ENCODE peak calls at places on chromosomes 16 and 17, in eight cellular contexts. H, G, I, B, J, M, Y and U are unnamed samples. For H3K4me1, the result is how much of the 10 kb centered on the place peaks cover.

GRCh38 chr16:87324411-87325275 is 7.5 kb upstream of the C16orf95 start:
- DNase-seq in H (peak), G (peak), I (peak), B (no peak), J (peak), M (peak), Y (no peak), U (peak)

GRCh38 chr16:70780546-70780945 is 20.4 kb downstream of the VAC14 start:
- DNase-seq in H (no peak), G (no peak), I (no peak), B (no peak), J (no peak), M (no peak), Y (no peak), U (no peak)

GRCh38 chr17:80855968-80856862 is 135.4 kb upstream of the CHMP6 start:
- DNase-seq in H (peak), G (peak), I (peak), B (peak), J (no peak), M (peak), Y (peak), U (peak)

GRCh38 chr16:69405757-69406156 is 18.7 kb upstream of the CYB5B start:
- DNase-seq in H (no peak), G (no peak), I (no peak), B (no peak), J (no peak), M (no peak), Y (no peak), U (peak)

GRCh38 chr17:46917041-46917440 is 5.9 kb upstream of the GOSR2 start:
- DNase-seq in H (no peak), G (no peak), I (no peak), B (no peak), J (no peak), M (no peak), Y (no peak), U (no peak)

GRCh38 chr16:28289106-28289505 is 3.2 kb upstream of the SBK1 start:
- DNase-seq in H (no peak), G (no peak), I (no peak), B (no peak), J (no peak), M (no peak), Y (no peak), U (no peak)

GRCh38 chr17:20073056-20073979 is 64.2 kb downstream of the SPECC1 start:
- DNase-seq in H (no peak), G (no peak), I (peak), B (peak), J (peak), M (no peak), Y (peak), U (no peak)

GRCh38 chr17:45775576-45776011 is 8.5 kb upstream of the CRHR1 start:
- DNase-seq in H (no peak), G (no peak), I (no peak), B (peak), J (no peak), M (no peak), Y (peak), U (no peak)

GRCh38 chr16:68640972-68641371 is 4.1 kb upstream of the CDH3 start:
- DNase-seq in H (peak), G (no peak), I (no peak), B (no peak), J (no peak), M (peak), Y (no peak), U (no peak)

GRCh38 chr17:32875904-32876413 is 965 bp downstream of the MYO1D start:
- DNase-seq in H (no peak), G (peak), I (peak), B (no peak), J (no peak), M (peak), Y (no peak), U (peak)

GRCh38 chr17:18246880-18247612 is 11.5 kb downstream of the FLII start:
- DNase-seq in H (peak), G (peak), I (no peak), B (peak), J (peak), M (peak), Y (peak), U (peak)

GRCh38 chr17:78679495-78680395 is 102.3 kb downstream of the CYTH1 start:
- DNase-seq in H (no peak), G (no peak), I (no peak), B (no peak), J (no peak), M (no peak), Y (no peak), U (no peak)

GRCh38 chr16:86088287-86088686 is 189.3 kb downstream of the IRF8 start:
- DNase-seq in H (no peak), G (no peak), I (no peak), B (no peak), J (no peak), M (no peak), Y (no peak), U (no peak)

GRCh38 chr16:89581861-89582563 is 6.5 kb downstream of the CPNE7 start:
- DNase-seq in H (peak), G (no peak), I (peak), B (no peak), J (no peak), M (peak), Y (no peak), U (peak)

GRCh38 chr16:10997485-10997884 is 53.1 kb downstream of the CLEC16A start:
- DNase-seq in H (no peak), G (no peak), I (no peak), B (no peak), J (no peak), M (no peak), Y (no peak), U (no peak)

GRCh38 chr17:71438631-71439146 is 682.1 kb upstream of the SOX9 start:
- DNase-seq in H (peak), G (peak), I (peak), B (no peak), J (no peak), M (peak), Y (no peak), U (peak)

GRCh38 chr16:59527206-59527997 is 793.3 kb upstream of the GOT2 start:
- DNase-seq in H (no peak), G (peak), I (peak), B (no peak), J (no peak), M (no peak), Y (no peak), U (no peak)

GRCh38 chr17:2929881-2930533 is 133.4 kb downstream of the OR1D5 start:
- DNase-seq in H (peak), G (peak), I (peak), B (peak), J (no peak), M (peak), Y (no peak), U (peak)

GRCh38 chr16:75550211-75550662 is 5.8 kb downstream of the TMEM231 start:
- DNase-seq in H (peak), G (peak), I (peak), B (peak), J (no peak), M (peak), Y (no peak), U (peak)

DNA sequence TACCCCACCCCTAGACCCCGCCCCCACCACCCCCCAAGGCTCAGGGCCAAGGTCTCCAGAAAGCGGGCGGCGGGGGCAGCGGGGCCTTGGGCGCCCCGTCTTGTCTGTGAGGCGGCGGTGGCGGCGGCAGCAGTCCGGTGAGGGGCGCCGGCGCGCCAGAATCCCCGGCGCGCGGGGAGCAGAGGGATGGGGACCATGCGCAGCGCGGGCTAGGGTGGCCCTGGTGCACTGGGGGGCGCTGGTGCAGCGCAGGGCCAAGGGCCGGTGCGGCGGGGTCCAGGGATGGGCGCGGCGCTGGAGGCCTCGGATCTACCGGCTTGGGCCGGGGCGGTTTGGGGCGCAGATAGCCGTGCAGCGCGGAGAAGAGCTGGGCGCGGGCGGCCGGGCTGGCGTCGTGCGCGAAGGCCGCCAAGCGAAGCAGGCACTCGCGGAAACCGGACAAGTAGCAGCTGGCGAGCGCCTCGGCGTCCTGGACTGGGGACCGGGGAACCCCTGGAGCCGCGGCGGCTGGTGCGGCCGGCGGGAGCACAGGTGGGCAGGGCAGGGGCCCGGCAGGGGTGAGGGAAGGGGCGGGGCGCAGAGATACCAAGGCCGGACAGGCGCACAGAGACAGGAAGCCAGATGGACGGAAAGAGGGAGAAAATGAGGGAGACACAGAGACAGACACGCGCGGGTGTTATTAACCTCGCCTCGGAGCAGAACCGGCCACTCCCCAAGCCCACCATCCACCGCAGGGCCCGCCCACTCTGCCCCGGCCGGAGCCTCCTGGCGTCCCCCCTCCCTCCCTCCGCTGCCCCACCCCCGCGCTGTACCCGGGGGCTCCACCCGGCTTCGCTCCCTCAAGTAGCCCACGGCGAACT is 2.1 kb downstream of the HES7 start:
- DNase-seq in H (peak), G (peak), I (peak), B (no peak), J (peak), M (peak), Y (peak), U (peak)
- H3K4me1 ChIP-seq in H (under half), G (under half), I (under half), B (half or more), J (under half), M (under half), Y (under half), U (under half)

GRCh38 chr17:82242698-82242976 is 13.8 kb downstream of the SLC16A3 start:
- DNase-seq in H (no peak), G (no peak), I (no peak), B (no peak), J (no peak), M (no peak), Y (peak), U (no peak)

GRCh38 chr17:82242977-82243647 is 14.3 kb downstream of the SLC16A3 start:
- DNase-seq in H (peak), G (peak), I (peak), B (peak), J (peak), M (peak), Y (peak), U (no peak)

GRCh38 chr17:82241183-82241925 is 12.5 kb downstream of the SLC16A3 start:
- DNase-seq in H (no peak), G (no peak), I (peak), B (peak), J (peak), M (peak), Y (peak), U (peak)

GRCh38 chr17:82240506-82241182 is 11.8 kb downstream of the SLC16A3 start:
- DNase-seq in H (no peak), G (no peak), I (no peak), B (no peak), J (no peak), M (no peak), Y (peak), U (no peak)

GRCh38 chr17:82241926-82242697 is 13.3 kb downstream of the SLC16A3 start:
- DNase-seq in H (no peak), G (no peak), I (peak), B (peak), J (no peak), M (no peak), Y (peak), U (no peak)
- H3K4me1 ChIP-seq in H (under half), G (half or more), I (under half), B (half or more), J (half or more), M (half or more), Y (half or more), U (under half)

GRCh38 chr16:4386951-4387565 is 15.4 kb downstream of the VASN start:
- DNase-seq in H (no peak), G (no peak), I (no peak), B (peak), J (no peak), M (peak), Y (no peak), U (no peak)
- H3K4me1 ChIP-seq in H (half or more), G (under half), I (half or more), B (under half), J (under half), M (half or more), Y (under half), U (under half)

GRCh38 chr17:13753151-13753550 is 151.4 kb upstream of the HS3ST3A1 start:
- DNase-seq in H (no peak), G (no peak), I (no peak), B (no peak), J (no peak), M (no peak), Y (no peak), U (no peak)
- H3K4me1 ChIP-seq in H (under half), G (under half), I (under half), B (under half), J (under half), M (under half), Y (under half), U (under half)

GRCh38 chr17:60086822-60087591 is 8.3 kb upstream of the HEATR6 start:
- DNase-seq in H (no peak), G (no peak), I (peak), B (no peak), J (no peak), M (peak), Y (no peak), U (no peak)
- H3K4me1 ChIP-seq in H (under half), G (under half), I (under half), B (under half), J (under half), M (under half), Y (under half), U (under half)

GRCh38 chr17:57940653-57941329 is 14.4 kb downstream of the CUEDC1 start:
- DNase-seq in H (no peak), G (no peak), I (no peak), B (peak), J (no peak), M (no peak), Y (peak), U (no peak)

GRCh38 chr17:57938061-57938502 is 17.1 kb downstream of the CUEDC1 start:
- DNase-seq in H (peak), G (no peak), I (no peak), B (no peak), J (no peak), M (no peak), Y (no peak), U (no peak)

GRCh38 chr17:57941384-57942370 is 13.5 kb downstream of the CUEDC1 start:
- DNase-seq in H (no peak), G (no peak), I (no peak), B (no peak), J (no peak), M (no peak), Y (no peak), U (no peak)

GRCh38 chr17:57939797-57940196 is 15.4 kb downstream of the CUEDC1 start:
- DNase-seq in H (no peak), G (no peak), I (no peak), B (peak), J (no peak), M (no peak), Y (no peak), U (no peak)

GRCh38 chr17:57940217-57940616 is 15.0 kb downstream of the CUEDC1 start:
- DNase-seq in H (no peak), G (no peak), I (no peak), B (peak), J (no peak), M (no peak), Y (no peak), U (no peak)
- H3K4me1 ChIP-seq in H (under half), G (half or more), I (under half), B (half or more), J (under half), M (under half), Y (half or more), U (under half)

DNA sequence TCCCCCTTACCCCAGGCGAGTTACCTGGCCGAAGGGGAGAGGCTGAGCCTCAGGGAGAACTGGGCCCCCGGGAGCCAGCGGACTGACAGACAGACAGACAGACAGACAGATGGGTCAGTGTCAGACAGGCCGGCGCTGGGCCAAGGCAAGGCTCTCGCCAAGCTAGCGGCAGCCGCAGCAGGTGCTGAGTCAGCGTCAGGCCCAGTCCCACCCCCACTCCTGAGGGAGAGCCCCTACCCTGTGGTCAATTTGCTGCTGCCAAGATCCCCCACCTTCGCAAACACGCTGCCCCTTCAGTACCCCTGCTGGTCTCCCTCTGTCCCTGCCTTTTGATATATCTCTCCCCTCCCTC is 1.5 kb downstream of the FGF11 start:
- DNase-seq in H (peak), G (no peak), I (no peak), B (peak), J (no peak), M (peak), Y (peak), U (peak)
- H3K4me1 ChIP-seq in H (half or more), G (half or more), I (under half), B (half or more), J (under half), M (under half), Y (under half), U (under half)

GRCh38 chr16:1100084-1100800 is 4.2 kb upstream of the C1QTNF8 start:
- DNase-seq in H (peak), G (no peak), I (no peak), B (no peak), J (no peak), M (no peak), Y (no peak), U (no peak)

GRCh38 chr16:1102333-1102700 is 6.3 kb upstream of the C1QTNF8 start:
- DNase-seq in H (no peak), G (no peak), I (no peak), B (no peak), J (no peak), M (no peak), Y (no peak), U (no peak)

GRCh38 chr16:1102921-1103648 is 7.0 kb upstream of the C1QTNF8 start:
- DNase-seq in H (peak), G (peak), I (no peak), B (peak), J (peak), M (peak), Y (peak), U (peak)

GRCh38 chr16:1101133-1101532 is 5.1 kb upstream of the C1QTNF8 start:
- DNase-seq in H (no peak), G (no peak), I (no peak), B (no peak), J (no peak), M (no peak), Y (no peak), U (no peak)

GRCh38 chr16:1101573-1102332 is 5.7 kb upstream of the C1QTNF8 start:
- DNase-seq in H (no peak), G (no peak), I (no peak), B (no peak), J (no peak), M (no peak), Y (no peak), U (no peak)
- H3K4me1 ChIP-seq in H (under half), G (under half), I (under half), B (under half), J (under half), M (under half), Y (under half), U (under half)

GRCh38 chr16:30526823-30527634 is 663 bp upstream of the ZNF768 start:
- DNase-seq in H (peak), G (peak), I (peak), B (peak), J (peak), M (peak), Y (peak), U (peak)

GRCh38 chr16:30525844-30526136 is 576 bp downstream of the ZNF768 start:
- DNase-seq in H (no peak), G (no peak), I (no peak), B (no peak), J (no peak), M (no peak), Y (no peak), U (no peak)

GRCh38 chr16:30527635-30528178 is 1.3 kb upstream of the ZNF768 start:
- DNase-seq in H (no peak), G (no peak), I (no peak), B (peak), J (no peak), M (peak), Y (no peak), U (no peak)

GRCh38 chr16:30524575-30525571 is 1.5 kb downstream of the ZNF768 start:
- DNase-seq in H (no peak), G (no peak), I (no peak), B (no peak), J (peak), M (no peak), Y (peak), U (no peak)

DNA sequence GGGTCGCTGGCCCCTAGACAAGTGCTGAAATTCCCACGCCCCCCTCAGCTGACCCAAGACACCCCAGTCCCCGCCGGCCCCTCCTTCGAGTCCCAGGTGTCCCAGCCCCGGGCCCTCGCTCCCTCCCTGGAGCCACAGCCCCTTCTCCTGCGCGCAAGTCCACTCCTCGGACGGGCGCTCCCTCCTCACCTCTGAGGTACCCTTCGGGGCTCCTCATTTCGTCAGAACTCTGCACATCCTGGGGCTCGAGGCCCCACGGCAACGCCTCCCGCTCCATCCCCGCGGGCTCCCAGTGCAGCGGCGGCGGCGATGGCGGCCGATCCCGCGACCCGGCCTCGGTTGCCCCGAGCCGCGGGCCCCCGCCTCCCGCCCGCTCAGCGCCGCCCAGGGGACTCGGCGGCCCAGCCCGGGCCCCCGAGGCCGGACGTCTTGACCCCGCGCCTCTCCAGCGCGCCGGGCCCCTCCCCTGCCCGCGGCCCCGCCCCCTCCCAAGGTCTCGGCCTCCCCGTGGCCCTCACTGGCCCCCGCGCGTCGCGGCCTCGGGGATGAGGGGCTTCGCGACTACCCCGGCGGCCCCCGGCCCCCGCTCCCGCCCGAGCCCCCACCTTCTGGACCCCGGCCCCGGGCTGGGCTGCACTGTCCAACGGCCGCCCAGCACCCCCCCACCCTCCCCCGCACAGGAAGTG is at the start of gene ZNF768:
- DNase-seq in H (peak), G (peak), I (peak), B (peak), J (peak), M (peak), Y (peak), U (peak)
- H3K4me1 ChIP-seq in H (under half), G (under half), I (under half), B (under half), J (under half), M (under half), Y (under half), U (under half)